ENCODE peak calls at places on chromosomes 13 and 19, in five cellular contexts. S is thoracic aorta, V is fibroblast of the conjunctiva, N is AG09319, H is ovary. A is an unnamed sample.

GRCh38 chr19:925087-925911 is 536 bp upstream of the ARID3A start:
- DNase-seq in S (no peak), V (peak; percentile 26), N (no peak), H (peak; percentile 86), A (peak; percentile 90)

GRCh38 chr13:43786766-43787517 is at the start of gene ENOX1:
- DNase-seq in N (no peak), V (peak; percentile 63), H (peak; percentile 88), S (no peak), A (peak; percentile 88)

GRCh38 chr13:67094952-67095351 is 135.2 kb downstream of the PCDH9 start:
- DNase-seq in S (no peak), V (no peak), N (no peak), H (no peak), A (no peak)

GRCh38 chr19:18719541-18719940 is 36.1 kb downstream of the CRTC1 start:
- DNase-seq in V (no peak), N (no peak), S (no peak), H (no peak), A (no peak)

GRCh38 chr19:38913958-38914357 is 2.0 kb upstream of the CCER2 start:
- DNase-seq in N (no peak), S (no peak), H (no peak), V (no peak), A (no peak)

GRCh38 chr19:41479757-41480191 is 36.8 kb downstream of the ERICH4 start:
- DNase-seq in V (no peak), S (no peak), H (peak; percentile 80), N (no peak), A (no peak)

GRCh38 chr19:53808710-53809125 is 15.4 kb downstream of the NLRP12 start:
- DNase-seq in S (no peak), N (peak; percentile 29), H (no peak), V (peak; percentile 20), A (peak; percentile 15)

GRCh38 chr19:37655689-37656491 is 625 bp upstream of the ZFP30 start:
- DNase-seq in S (peak; percentile 28), N (peak; percentile 40), H (peak; percentile 90), V (peak; percentile 50), A (peak; percentile 86)

GRCh38 chr13:52128714-52129700 is at the start of gene NEK5:
- DNase-seq in N (no peak), V (peak; percentile 13), H (peak; percentile 76), S (no peak), A (peak; percentile 72)

GRCh38 chr19:31300406-31300805 is 48.8 kb downstream of the TSHZ3 start:
- DNase-seq in S (no peak), H (no peak), V (no peak), N (no peak), A (no peak)

GRCh38 chr19:39996218-39996810 is 546 bp upstream of the ZNF546 start:
- DNase-seq in H (no peak), V (no peak), S (no peak), N (peak; percentile 5), A (peak; percentile 82)

GRCh38 chr13:106184778-106185177 is 350.7 kb downstream of the EFNB2 start:
- DNase-seq in V (no peak), N (no peak), S (no peak), H (no peak), A (no peak)

GRCh38 chr19:55232986-55233385 is 4.4 kb upstream of the TMEM86B start:
- DNase-seq in H (no peak), N (no peak), S (no peak), V (no peak), A (no peak)

GRCh38 chr19:46065486-46065885 is 24.7 kb upstream of the IGFL4 start:
- DNase-seq in V (no peak), S (no peak), H (no peak), N (no peak), A (peak; percentile 19)

GRCh38 chr19:4208385-4209094 is 20.8 kb upstream of the EBI3 start:
- DNase-seq in H (no peak), S (no peak), V (no peak), N (no peak), A (peak; percentile 39)

GRCh38 chr13:48411281-48412099 is 1.4 kb downstream of the LPAR6 start:
- DNase-seq in N (no peak), V (no peak), H (no peak), S (no peak), A (peak; percentile 37)

GRCh38 chr13:52348081-52348480 is 57.9 kb downstream of the THSD1 start:
- DNase-seq in H (no peak), V (peak; percentile 53), N (peak; percentile 71), S (no peak), A (peak; percentile 30)

GRCh38 chr13:74747186-74747955 is 613.2 kb upstream of the KLF12 start:
- DNase-seq in V (no peak), N (no peak), S (no peak), H (no peak), A (no peak)

GRCh38 chr13:59960683-59961082 is 203.0 kb downstream of the DIAPH3 start:
- DNase-seq in N (no peak), H (no peak), V (no peak), S (no peak), A (no peak)

GRCh38 chr13:23850134-23850533 is 39.1 kb downstream of the MIPEP start:
- DNase-seq in N (no peak), S (no peak), V (no peak), H (no peak), A (no peak)

GRCh38 chr19:5684694-5685430 is 4.0 kb downstream of the HSD11B1L start:
- DNase-seq in V (no peak), N (no peak), S (no peak), H (peak; percentile 47), A (no peak)

GRCh38 chr13:27792393-27793218 is at the start of gene GSX1:
- DNase-seq in N (no peak), V (peak; percentile 17), S (no peak), H (peak; percentile 70), A (peak; percentile 73)

GRCh38 chr13:75724742-75725504 is 88.8 kb downstream of the LMO7 start:
- DNase-seq in V (no peak), H (no peak), S (no peak), N (no peak), A (no peak)